ENCODE peak calls at places on chromosomes 11 and 22, in five cellular contexts. Z, F, N, V and D are unnamed samples.

GRCh38 chr11:97454988-97455387 is 1065.2 kb downstream of the JRKL start:
- DNase-seq in F (peak), V (peak), N (no peak), Z (no peak), D (no peak)

GRCh38 chr22:25362883-25363240 is 143.4 kb downstream of the CRYBB2 start:
- DNase-seq in N (no peak), F (no peak), Z (no peak), V (no peak), D (no peak)

GRCh38 chr11:66126808-66127555 is 56.9 kb downstream of the PACS1 start:
- DNase-seq in F (no peak), V (peak), N (peak), Z (peak), D (peak)

GRCh38 chr11:134120143-134120850 is 51.4 kb downstream of the JAM3 start:
- DNase-seq in Z (peak), N (peak), F (no peak), V (peak), D (peak)

GRCh38 chr11:10878408-10879214 is 20.8 kb upstream of the ZBED5 start:
- DNase-seq in F (peak), V (peak), N (no peak), Z (peak), D (peak)

GRCh38 chr11:4607782-4608666 is at the start of gene TRIM68:
- DNase-seq in N (peak), V (peak), Z (peak), F (peak), D (peak)

GRCh38 chr11:69468911-69469885 is 12.3 kb upstream of the LINC01488 start:
- DNase-seq in V (no peak), N (no peak), Z (no peak), F (no peak), D (no peak)

GRCh38 chr22:32199961-32200360 is 4.9 kb downstream of the RFPL2 start:
- DNase-seq in N (no peak), Z (no peak), V (no peak), F (no peak), D (no peak)

GRCh38 chr11:17479284-17480214 is 2.9 kb upstream of the ABCC8 start:
- DNase-seq in N (no peak), Z (peak), V (peak), F (peak), D (no peak)

GRCh38 chr11:47714554-47715081 is 551 bp downstream of the AGBL2 start:
- DNase-seq in Z (no peak), F (no peak), N (no peak), V (peak), D (no peak)

GRCh38 chr11:81004576-81004975 is 1563.7 kb upstream of the TENM4 start:
- DNase-seq in Z (no peak), F (no peak), V (no peak), N (no peak), D (no peak)

GRCh38 chr11:114607753-114608459 is 12.3 kb upstream of the NXPE4 start:
- DNase-seq in N (no peak), F (no peak), Z (no peak), V (no peak), D (no peak)

GRCh38 chr11:123325535-123325934 is 104.5 kb upstream of the GRAMD1B start:
- DNase-seq in Z (no peak), F (no peak), V (no peak), N (no peak), D (no peak)

GRCh38 chr11:118232659-118233058 is 7.8 kb upstream of the JAML start:
- DNase-seq in Z (no peak), F (no peak), V (no peak), N (no peak), D (no peak)

GRCh38 chr11:128406365-128406706 is 181.0 kb downstream of the ETS1 start:
- DNase-seq in N (no peak), F (no peak), Z (no peak), V (no peak), D (no peak)

DNA sequence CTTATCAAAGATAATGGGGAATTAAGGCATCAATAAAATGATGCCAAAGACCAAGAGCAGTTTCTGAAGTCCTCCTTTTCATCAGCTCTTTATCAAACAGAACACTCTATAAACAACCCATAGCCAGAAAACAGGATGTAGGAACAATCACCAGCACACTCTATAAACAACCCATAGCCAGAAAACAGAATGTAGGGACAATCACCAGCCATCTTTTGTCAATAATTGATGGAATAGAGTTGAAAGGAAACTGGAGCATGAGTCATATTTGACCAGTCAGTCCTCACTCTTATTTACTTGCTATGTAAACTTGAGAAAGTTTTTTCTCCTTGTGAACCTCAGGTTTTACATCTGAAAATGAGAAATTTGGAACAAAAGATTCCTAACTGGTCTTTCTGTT is 10.0 kb downstream of the MS4A2 start:
- DNase-seq in N (no peak), V (no peak), Z (no peak), F (no peak), D (no peak)
- H3K27ac ChIP-seq in N (no peak), V (no peak), Z (no peak), F (no peak), D (no peak)

DNA sequence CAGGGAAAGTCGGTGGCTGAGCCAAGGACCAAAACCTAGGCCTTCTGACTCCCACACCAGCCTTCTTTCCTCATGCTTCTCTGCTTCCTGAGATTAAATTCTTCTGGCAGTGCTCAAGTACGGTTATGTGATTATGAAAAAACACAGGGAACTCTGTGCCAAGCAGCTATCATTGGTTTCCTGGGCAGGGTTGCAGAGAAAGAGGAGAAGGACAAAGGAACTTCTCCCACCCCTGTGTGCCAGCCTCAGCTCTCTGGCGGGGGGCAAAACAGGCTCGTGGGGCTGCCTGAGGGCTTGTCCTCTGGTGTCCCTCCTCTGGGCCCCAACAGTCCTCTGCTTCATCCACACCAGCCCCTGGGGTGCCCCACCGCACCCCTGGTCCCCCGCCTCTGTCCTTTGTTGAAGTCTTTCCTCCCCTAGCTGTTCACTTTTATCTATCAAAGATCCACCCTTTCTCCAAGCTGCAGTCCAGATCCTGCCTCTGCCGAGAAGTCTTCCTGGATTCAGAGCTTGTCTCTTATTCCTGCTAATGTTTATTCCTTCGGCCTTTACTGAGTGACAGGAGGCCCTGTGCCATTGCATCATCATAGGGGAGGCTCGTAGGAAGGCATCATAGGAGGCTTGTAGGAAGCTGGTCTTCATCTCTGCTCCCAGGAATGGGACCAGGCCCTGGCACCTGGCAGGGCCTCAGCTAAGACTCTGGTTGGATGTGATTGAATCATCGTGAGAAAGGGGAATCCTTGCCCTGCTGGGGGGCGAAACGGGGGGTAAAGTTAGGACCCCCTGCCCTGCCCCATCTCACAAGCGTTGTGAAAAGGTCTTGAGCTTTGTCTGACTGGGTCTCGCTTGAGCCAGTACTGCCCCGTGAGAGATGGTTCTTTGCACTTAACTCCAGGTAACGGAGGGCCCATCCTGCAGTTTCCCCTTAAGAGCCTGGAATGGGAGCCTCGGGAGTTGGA is 11.5 kb upstream of the FTH1 start:
- DNase-seq in Z (no peak), F (no peak), V (peak), N (no peak), D (no peak)
- H3K27ac ChIP-seq in Z (peak), F (peak), V (no peak), N (peak), D (no peak)

GRCh38 chr22:36333632-36334031 is 54.1 kb downstream of the MYH9 start:
- DNase-seq in F (no peak), N (no peak), Z (peak), V (no peak), D (no peak)
- H3K27ac ChIP-seq in F (peak), N (peak), Z (peak), V (peak), D (peak)

DNA sequence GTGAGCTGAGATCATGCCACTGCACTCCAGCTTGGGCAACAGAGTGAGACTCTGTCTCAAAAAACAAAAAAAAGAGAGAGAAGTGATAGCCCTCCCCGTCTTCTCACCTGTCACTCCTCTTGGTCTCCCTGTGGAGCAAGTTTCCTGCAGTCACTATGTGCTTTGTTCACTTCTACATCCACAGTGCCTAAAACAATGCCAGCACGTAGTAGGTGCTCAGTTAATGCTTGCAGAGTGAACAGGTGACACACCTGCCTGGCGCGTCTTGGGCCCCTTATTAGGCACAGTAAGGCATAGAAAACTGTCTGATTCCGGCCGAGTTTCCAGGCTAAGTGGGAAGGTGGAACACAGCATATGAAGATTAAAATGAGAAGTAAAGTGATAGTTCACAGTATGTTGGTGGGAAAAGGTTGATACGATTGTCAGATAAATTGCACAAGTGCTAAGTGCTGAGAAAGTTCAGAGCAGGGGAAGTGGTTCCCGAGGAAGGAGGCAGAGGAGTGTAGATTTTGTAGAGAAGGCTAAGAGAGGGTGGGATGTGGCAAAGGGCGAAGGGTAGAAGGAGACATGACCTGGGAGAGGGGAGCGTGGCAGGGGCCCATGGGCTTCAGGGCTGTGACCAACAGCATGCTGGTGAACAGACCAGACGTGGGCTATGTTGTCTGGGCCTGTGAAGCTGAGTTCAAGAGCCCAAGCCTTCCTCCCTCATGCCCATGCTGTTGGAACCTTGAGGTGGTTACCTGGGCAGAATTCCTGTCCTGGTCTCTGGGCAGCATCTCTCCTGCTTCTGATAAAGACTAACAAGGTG is 41.9 kb downstream of the BCR start:
- DNase-seq in F (no peak), V (no peak), Z (no peak), N (no peak), D (no peak)
- H3K27ac ChIP-seq in F (no peak), V (no peak), Z (no peak), N (no peak), D (no peak)